ENCODE peak calls at places on chromosome 15, in seven cellular contexts. P is IMR-90, B is neuronal stem cell, V is mesendoderm, C is mesenchymal stem cell, Z is H1, O is trophoblast cell. X is an unnamed sample.

GRCh38 chr15:59549339-59549807 is 62.2 kb upstream of the GCNT3 start:
- DNase-seq in C (no peak), O (no peak), V (peak; percentile 83), P (no peak), Z (peak; percentile 19), B (no peak), X (peak; percentile 66)

GRCh38 chr15:94494732-94495131 is 263.4 kb downstream of the MCTP2 start:
- DNase-seq in P (no peak), V (no peak), O (no peak), B (no peak), C (no peak), Z (no peak), X (no peak)

GRCh38 chr15:38481761-38482160 is 27.8 kb downstream of the FAM98B start:
- DNase-seq in Z (no peak), C (no peak), B (no peak), V (no peak), P (no peak), O (no peak), X (no peak)

GRCh38 chr15:68211656-68212320 is 6.7 kb upstream of the CALML4 start:
- DNase-seq in B (no peak), V (no peak), Z (no peak), C (no peak), P (no peak), O (no peak), X (no peak)

GRCh38 chr15:43360821-43361220 is 10.0 kb downstream of the ZSCAN29 start:
- DNase-seq in B (no peak), V (no peak), O (no peak), C (no peak), Z (no peak), P (no peak), X (no peak)

GRCh38 chr15:67543348-67543718 is 830 bp downstream of the MAP2K5 start:
- DNase-seq in C (peak; percentile 23), V (no peak), Z (no peak), O (peak; percentile 7), B (no peak), P (peak; percentile 5), X (no peak)

GRCh38 chr15:70351391-70351790 is 253.7 kb upstream of the TLE3 start:
- DNase-seq in P (no peak), C (no peak), O (no peak), Z (no peak), B (no peak), V (no peak), X (no peak)

GRCh38 chr15:69603369-69604049 is 150.9 kb downstream of the RPLP1 start:
- DNase-seq in V (no peak), C (no peak), B (no peak), P (no peak), Z (no peak), O (no peak), X (no peak)

GRCh38 chr15:67240235-67241131 is 14.0 kb downstream of the AAGAB start:
- DNase-seq in P (no peak), V (peak; percentile 30), Z (no peak), O (no peak), C (no peak), B (no peak), X (no peak)

GRCh38 chr15:89858661-89859458 is 34.9 kb downstream of the AP3S2 start:
- DNase-seq in C (no peak), P (no peak), O (no peak), Z (no peak), B (no peak), V (no peak), X (no peak)
- H4K8ac ChIP-seq in C (no peak overlapping the region), P (no peak overlapping the region), O (no peak overlapping the region), Z (no peak overlapping the region), B (no peak overlapping the region), V (no peak overlapping the region), X (no peak overlapping the region)

DNA sequence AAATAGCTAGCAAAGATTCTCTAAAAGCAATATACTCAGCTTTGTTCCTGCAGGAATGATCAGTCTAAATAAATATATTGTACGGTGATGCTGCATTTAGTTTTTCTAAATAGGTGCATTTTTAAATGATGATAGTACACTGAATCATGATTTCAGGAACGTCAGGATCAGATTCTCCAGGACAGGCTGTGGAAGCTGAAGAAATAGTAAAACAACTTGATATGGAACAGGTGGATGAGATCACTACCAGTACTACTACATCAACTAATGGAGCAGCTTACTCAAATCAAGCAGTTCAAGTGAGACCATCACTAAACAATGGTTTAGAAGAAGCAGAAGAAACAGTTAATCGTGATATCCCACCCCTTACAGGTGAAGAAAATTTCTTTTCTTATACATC is 46.3 kb upstream of the EIF3J start:
- DNase-seq in V (no peak), C (peak; percentile 14), O (peak; percentile 13), P (peak; percentile 87), Z (no peak), B (no peak), X (no peak)
- H3K23ac ChIP-seq in V (no peak overlapping the region), C (no peak overlapping the region), O (no peak overlapping the region), P (no peak overlapping the region), Z (no peak overlapping the region), B (no peak overlapping the region), X (no peak overlapping the region)

GRCh38 chr15:56445746-56446145 is 19.2 kb downstream of the MNS1 start:
- DNase-seq in P (no peak), V (no peak), B (no peak), C (no peak), Z (no peak), O (no peak), X (no peak)

GRCh38 chr15:56440226-56440770 is 24.6 kb downstream of the MNS1 start:
- DNase-seq in V (no peak), Z (no peak), P (no peak), B (no peak), C (no peak), O (no peak), X (no peak)

GRCh38 chr15:56442354-56442753 is 22.6 kb downstream of the MNS1 start:
- DNase-seq in O (no peak), Z (no peak), C (no peak), B (no peak), V (no peak), P (no peak), X (no peak)
- H4K8ac ChIP-seq in O (no peak overlapping the region), Z (no peak overlapping the region), C (no peak overlapping the region), B (no peak overlapping the region), V (no peak overlapping the region), P (no peak overlapping the region), X (no peak overlapping the region)

DNA sequence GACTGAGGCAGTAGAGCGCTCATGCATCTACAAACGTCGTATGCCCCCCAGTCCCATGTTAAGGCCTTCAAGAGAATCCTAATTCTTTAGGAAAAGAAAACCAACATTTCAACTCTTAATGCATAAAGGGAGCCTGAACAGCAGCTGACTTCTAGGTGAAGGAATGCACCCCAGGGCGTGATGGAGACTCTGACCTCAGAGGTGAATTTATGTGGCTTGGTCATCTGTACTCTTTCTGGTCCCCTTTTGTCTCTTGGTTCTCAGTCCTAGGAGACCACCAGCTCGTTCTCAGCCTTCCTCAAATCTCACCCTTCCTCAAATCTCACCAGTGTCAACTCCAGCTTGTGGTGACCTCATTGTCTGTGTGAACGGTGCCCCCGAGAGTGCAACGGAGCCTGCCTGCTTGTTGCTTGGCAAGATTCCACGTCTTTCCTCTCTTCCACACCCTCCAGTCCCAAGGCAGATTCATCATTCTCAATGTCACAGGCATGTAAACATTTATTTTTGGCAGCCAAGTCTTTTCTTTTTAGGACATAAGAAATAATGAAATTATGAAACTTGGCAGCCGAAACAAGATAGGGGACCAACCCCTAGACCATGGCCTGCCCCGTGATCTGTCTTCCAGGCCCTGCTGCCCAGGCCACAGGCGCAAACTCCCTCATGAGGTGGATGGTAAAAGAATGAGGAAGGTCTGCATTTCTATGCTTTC is 166.2 kb downstream of the ADAMTS17 start:
- DNase-seq in P (no peak), C (no peak), Z (no peak), O (peak; percentile 44), B (no peak), V (no peak), X (no peak)
- H3K23ac ChIP-seq in P (no peak overlapping the region), C (no peak overlapping the region), Z (no peak overlapping the region), O (no peak overlapping the region), B (no peak overlapping the region), V (no peak overlapping the region), X (no peak overlapping the region)

GRCh38 chr15:58246041-58246440 is 107.9 kb downstream of the AQP9 start:
- DNase-seq in O (no peak), C (no peak), V (no peak), Z (no peak), P (no peak), B (no peak), X (no peak)
- H4K8ac ChIP-seq in O (no peak overlapping the region), C (no peak overlapping the region), V (no peak overlapping the region), Z (no peak overlapping the region), P (no peak overlapping the region), B (no peak overlapping the region), X (no peak overlapping the region)

DNA sequence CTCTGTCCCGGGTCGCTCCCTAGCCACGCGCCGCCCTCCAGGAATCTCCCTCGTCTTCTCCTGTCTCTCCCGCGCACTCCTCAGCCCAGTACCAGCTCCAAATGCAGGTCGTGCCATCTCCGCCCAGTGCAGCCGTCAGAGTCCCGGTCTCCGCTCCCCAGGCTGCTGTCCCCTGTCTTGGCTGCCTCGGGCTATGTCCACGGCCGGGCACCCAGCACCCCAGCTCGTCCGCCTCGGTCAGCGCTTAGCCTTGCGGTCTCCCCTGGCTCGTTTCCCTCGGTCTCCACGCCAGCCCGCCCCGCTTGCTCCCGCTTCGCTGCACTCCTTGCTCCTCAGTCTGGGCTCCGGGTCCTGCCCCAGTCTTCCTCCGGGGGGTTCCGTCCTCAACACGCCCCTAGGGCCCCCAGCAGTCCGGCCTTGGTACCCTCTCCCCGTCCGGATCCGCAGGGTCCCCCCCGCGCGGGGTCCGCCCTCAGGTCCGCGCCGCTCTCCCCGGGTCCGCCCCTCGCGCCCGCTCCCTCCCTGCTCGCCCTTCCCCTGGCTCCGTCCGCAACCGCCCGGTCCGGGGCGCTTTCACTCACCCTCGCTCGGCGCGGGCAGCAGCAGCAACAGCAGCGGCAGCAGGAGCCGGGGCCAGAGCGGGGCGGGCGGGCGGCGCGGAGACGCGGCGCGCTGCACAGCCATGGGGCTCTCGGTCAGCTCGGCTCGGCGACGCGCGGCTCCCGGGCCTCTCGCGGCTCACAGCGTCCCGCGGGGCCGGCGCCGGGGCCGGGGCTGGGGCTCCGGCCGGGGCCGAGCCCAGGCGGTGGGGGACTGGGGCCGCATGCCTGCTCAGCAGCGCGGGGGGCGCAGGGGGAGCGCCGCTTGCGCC is 462 bp downstream of the IGDCC3 start:
- DNase-seq in O (peak; percentile 31), B (no peak), C (peak; percentile 65), Z (no peak), V (peak; percentile 77), P (no peak), X (peak; percentile 58)
- H3K23ac ChIP-seq in O (peak overlapping the region; percentile 17), B (peak overlapping the region; percentile 77), C (no peak overlapping the region), Z (no peak overlapping the region), V (no peak overlapping the region), P (peak overlapping the region; percentile 79), X (no peak overlapping the region)

X was measured in H9.